ENCODE peak calls at places on chromosomes 12 and 14, in four cellular contexts. Y is aorta; W is esophagus mucosa; U is activated T-cell treated with anti-CD3 and anti-CD28 coated beads, Interleukin-2, amount 50 U/mL, for 72 hours. B is an unnamed sample.

GRCh38 chr14:22502007-22502406 is 87.0 kb downstream of the DAD1 start:
- ATAC-seq in Y (peak), W (peak), U (no peak), B (no peak)

GRCh38 chr12:69556383-69556782 is 28.9 kb upstream of the CCT2 start:
- ATAC-seq in Y (no peak), W (no peak), U (no peak), B (no peak)

GRCh38 chr14:72715910-72716268 is 178.0 kb downstream of the DPF3 start:
- ATAC-seq in Y (peak), W (no peak), U (no peak), B (no peak)

GRCh38 chr12:132327351-132328171 is 1.8 kb downstream of the GALNT9 start:
- ATAC-seq in Y (peak), W (peak), U (peak), B (no peak)

GRCh38 chr12:54386781-54387467 is 2.4 kb upstream of the ZNF385A start:
- ATAC-seq in Y (no peak), W (no peak), U (no peak), B (no peak)

GRCh38 chr12:77855548-77855947 is 24.9 kb downstream of the NAV3 start:
- ATAC-seq in Y (no peak), W (no peak), U (no peak), B (no peak)

GRCh38 chr14:22883191-22883976 is at the start of gene REM2:
- ATAC-seq in Y (no peak), W (peak), U (no peak), B (no peak)

GRCh38 chr14:72839351-72839750 is 54.5 kb downstream of the DPF3 start:
- ATAC-seq in Y (no peak), W (no peak), U (no peak), B (no peak)

GRCh38 chr12:12839886-12840285 is 26.7 kb downstream of the DDX47 start:
- ATAC-seq in Y (peak), W (no peak), U (no peak), B (no peak)

GRCh38 chr12:80000831-80001230 is 65.9 kb upstream of the PPP1R12A start:
- ATAC-seq in Y (no peak), W (no peak), U (no peak), B (no peak)

GRCh38 chr14:56709201-56709600 is 101.1 kb downstream of the OTX2 start:
- ATAC-seq in Y (no peak), W (no peak), U (no peak), B (peak)

GRCh38 chr14:99463974-99464373 is 16.7 kb downstream of the SETD3 start:
- ATAC-seq in Y (no peak), W (no peak), U (no peak), B (no peak)

B was measured in stimulated activated memory B cell treated with anti-CD40 and anti-IgM and Interleukin-4, amounts not matched to agents 10 μg/mL and 1 μg/mL and 100 μg/mL, for 72 hours.